ENCODE peak calls at places on chromosomes 4 and X, in eight cellular contexts. J is transverse colon, D is left lung, F is cardiac muscle cell, C is AG04450, K is AG10803, M is WTC11, V is sigmoid colon. H is an unnamed sample.

GRCh38 chr4:182293836-182294235 is 50.6 kb downstream of the TENM3 start:
- DNase-seq in J (no peak), D (no peak), F (no peak), C (no peak), K (no peak), M (no peak), V (no peak), H (no peak)

GRCh38 chr4:32519060-32519459 is 1798.9 kb downstream of the PCDH7 start:
- DNase-seq in J (no peak), D (no peak), F (no peak), C (no peak), K (no peak), M (no peak), V (no peak), H (no peak)

GRCh38 chrX:110992611-110993010 is 103.4 kb upstream of the PAK3 start:
- DNase-seq in J (no peak), D (no peak), F (peak; percentile 52), C (no peak), K (peak; percentile 12), M (peak; percentile 28), V (no peak), H (peak; percentile 28)

GRCh38 chrX:26376037-26376708 is 160.2 kb downstream of the MAGEB5 start:
- DNase-seq in J (no peak), D (no peak), F (no peak), C (no peak), K (no peak), M (no peak), V (no peak), H (no peak)

GRCh38 chr4:139300431-139301142 is 718 bp upstream of the NAA15 start:
- DNase-seq in J (peak; percentile 38), D (no peak), F (peak; percentile 35), C (no peak), K (peak; percentile 51), M (no peak), V (no peak), H (peak; percentile 5)

GRCh38 chrX:23515028-23515427 is 152.3 kb upstream of the PRDX4 start:
- DNase-seq in J (no peak), D (no peak), F (no peak), C (no peak), K (no peak), M (no peak), V (no peak), H (no peak)

GRCh38 chrX:153925739-153926593 is at the start of gene ARHGAP4:
- DNase-seq in J (no peak), D (peak; percentile 86), F (no peak), C (no peak), K (no peak), M (peak; percentile 31), V (no peak), H (no peak)

GRCh38 chr4:32499176-32499575 is 1779.0 kb downstream of the PCDH7 start:
- DNase-seq in J (no peak), D (no peak), F (no peak), C (no peak), K (peak; percentile 36), M (no peak), V (no peak), H (no peak)

GRCh38 chr4:16032871-16033505 is 50.8 kb downstream of the PROM1 start:
- DNase-seq in J (no peak), D (no peak), F (no peak), C (no peak), K (no peak), M (no peak), V (no peak), H (no peak)

GRCh38 chr4:4859799-4860380 is 425 bp downstream of the MSX1 start:
- DNase-seq in J (no peak), D (no peak), F (peak; percentile 68), C (no peak), K (no peak), M (no peak), V (no peak), H (peak; percentile 4)

GRCh38 chr4:125140966-125141495 is 173.7 kb upstream of the FAT4 start:
- DNase-seq in J (no peak), D (no peak), F (no peak), C (peak; percentile 16), K (peak; percentile 16), M (no peak), V (no peak), H (no peak)

GRCh38 chr4:147570616-147571015 is 46.6 kb upstream of the TMEM184C start:
- DNase-seq in J (no peak), D (no peak), F (no peak), C (no peak), K (peak; percentile 53), M (no peak), V (no peak), H (no peak)

GRCh38 chrX:48937065-48937907 is 18.5 kb upstream of the PIM2 start:
- DNase-seq in J (peak; percentile 84), D (peak; percentile 86), F (peak; percentile 30), C (no peak), K (no peak), M (peak; percentile 47), V (no peak), H (no peak)
- TF ChIP-seq CTCF in J (no peak), D (no peak), F (no peak), C (no peak), K (no peak), M (no peak), V (no peak), H (no peak)

DNA sequence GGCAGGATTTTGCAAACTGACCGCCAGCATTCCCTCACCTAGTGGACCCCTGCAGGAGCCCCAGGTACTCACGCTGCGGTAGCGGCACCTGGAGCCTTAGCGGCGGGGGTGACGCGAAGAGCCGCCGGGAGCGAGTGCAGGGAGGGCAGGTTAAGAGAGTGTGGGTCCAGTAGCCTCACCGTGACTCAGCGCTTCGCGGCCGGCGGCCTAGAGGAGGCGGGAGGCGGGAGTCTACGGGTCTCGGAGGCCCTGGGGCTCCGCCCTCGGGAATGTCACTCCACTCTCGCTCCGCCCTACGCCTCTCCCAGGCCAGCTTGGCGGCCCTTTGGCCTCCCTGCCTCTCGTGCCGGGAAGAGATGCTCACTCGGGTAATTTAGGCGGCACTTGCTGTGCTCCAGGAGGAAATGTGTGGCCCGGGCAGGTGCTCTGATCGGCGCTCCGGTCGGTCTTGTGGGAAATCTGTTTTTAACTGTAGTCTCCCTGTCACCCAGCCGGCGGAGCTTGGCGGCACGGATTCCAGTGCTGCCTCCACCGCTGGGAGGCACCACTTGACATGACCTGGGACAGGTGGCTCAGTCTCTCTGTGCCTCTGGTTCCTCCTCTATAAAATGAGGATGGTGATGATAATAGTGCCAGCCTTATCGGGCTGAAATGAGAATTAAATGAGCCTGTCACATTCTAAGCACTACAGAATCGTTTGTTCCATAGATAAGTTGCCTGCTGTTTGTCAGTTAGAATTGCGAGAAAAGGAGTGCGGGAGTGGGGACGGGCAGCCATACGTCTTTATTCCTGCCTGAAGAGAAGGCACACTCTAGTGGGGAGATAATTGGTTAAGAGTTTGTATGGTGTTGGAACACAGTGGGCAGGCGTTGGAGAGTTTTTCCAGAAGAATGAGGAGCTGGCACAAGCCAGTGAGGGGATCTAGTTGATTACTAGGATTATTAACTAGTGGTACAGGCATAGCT is at the start of gene PIR:
- DNase-seq in J (peak; percentile 91), D (peak; percentile 96), F (peak; percentile 94), C (peak; percentile 45), K (peak; percentile 62), M (peak; percentile 88), V (peak; percentile 92), H (peak; percentile 92)
- TF ChIP-seq CTCF in J (peak; percentile 29), D (peak; percentile 17), F (peak; percentile 46), C (peak; percentile 47), K (peak; percentile 34), M (no peak), V (peak; percentile 6), H (no peak)

DNA sequence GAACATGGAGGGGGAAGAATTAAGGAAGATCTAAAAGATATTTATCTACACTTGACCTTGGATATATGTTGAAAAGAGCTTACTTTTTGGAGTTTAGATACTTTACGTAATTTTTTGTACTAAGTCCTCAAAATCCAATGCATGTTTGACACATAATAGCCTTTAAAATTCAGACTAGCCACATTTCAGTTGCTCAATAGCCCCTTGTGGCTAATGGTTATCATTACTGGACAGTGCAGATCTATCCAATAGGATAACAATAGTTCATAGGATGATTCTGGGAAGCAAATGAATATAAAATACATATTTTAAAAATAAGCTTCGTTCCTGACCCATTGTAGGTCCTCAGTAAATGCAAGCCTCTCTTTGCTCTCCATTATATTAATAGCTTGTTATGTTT is 13.8 kb downstream of the AP1AR start:
- DNase-seq in J (no peak), D (no peak), F (no peak), C (no peak), K (peak; percentile 7), M (no peak), V (no peak), H (no peak)
- TF ChIP-seq CTCF in J (no peak), D (no peak), F (peak; percentile 28), C (peak; percentile 38), K (peak; percentile 37), M (no peak), V (no peak), H (no peak)

DNA sequence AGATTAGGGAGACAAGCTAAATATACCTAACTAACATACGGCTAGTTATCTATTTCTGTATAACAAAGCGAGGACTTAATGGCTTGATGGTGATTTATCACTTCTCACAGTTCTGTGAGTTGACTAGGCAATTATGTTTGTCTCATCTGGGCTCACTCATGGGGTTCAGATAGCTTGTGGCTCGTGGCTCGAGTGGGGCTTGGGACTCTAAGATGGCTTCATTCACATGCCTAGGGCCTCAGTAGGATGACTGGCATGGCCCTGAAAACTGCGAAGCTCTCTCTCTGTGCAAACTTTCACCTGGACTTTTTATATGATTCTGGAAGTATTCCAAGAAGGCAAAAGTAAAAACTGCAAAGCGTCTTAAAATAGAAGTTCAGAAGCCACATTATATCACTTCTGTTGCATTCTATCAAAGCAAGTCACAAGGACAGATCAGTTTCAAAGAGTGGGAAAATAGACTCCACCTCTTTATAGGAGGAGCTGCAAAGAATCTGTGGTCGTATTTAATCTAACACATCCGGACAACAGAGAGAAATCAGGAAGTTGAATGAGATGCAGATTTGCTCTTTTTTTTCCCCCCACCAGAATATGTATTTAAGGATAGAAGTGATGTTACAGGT is 491.2 kb downstream of the INPP4B start:
- DNase-seq in J (no peak), D (no peak), F (peak; percentile 42), C (no peak), K (no peak), M (no peak), V (no peak), H (no peak)
- TF ChIP-seq CTCF in J (no peak), D (no peak), F (no peak), C (no peak), K (no peak), M (no peak), V (no peak), H (no peak)

GRCh38 chrX:134780908-134781307 is 122.6 kb upstream of the PLAC1 start:
- DNase-seq in J (no peak), D (no peak), F (no peak), C (no peak), K (no peak), M (no peak), V (no peak), H (no peak)
- TF ChIP-seq CTCF in J (no peak), D (no peak), F (no peak), C (no peak), K (no peak), M (no peak), V (no peak), H (no peak)

GRCh38 chrX:150365051-150365952 is 2.2 kb downstream of the MAMLD1 start:
- DNase-seq in J (peak; percentile 65), D (peak; percentile 84), F (peak; percentile 63), C (no peak), K (peak; percentile 46), M (peak; percentile 77), V (peak; percentile 87), H (peak; percentile 84)
- TF ChIP-seq CTCF in J (peak; percentile 42), D (peak; percentile 57), F (peak; percentile 46), C (peak; percentile 54), K (peak; percentile 36), M (peak; percentile 39), V (peak; percentile 32), H (peak; percentile 57)

H was measured in Calu3.